ENCODE peak calls at places on chromosomes 1 and 21, in five cellular contexts. R, D, T, B and U are unnamed samples.

GRCh38 chr1:159600894-159601293 is 13.3 kb downstream of the APCS start:
- DNase-seq in R (no peak), D (no peak), T (no peak), B (no peak), U (no peak)

GRCh38 chr1:90370696-90371095 is 346.4 kb downstream of the BARHL2 start:
- DNase-seq in R (no peak), D (no peak), T (no peak), B (no peak), U (no peak)

GRCh38 chr1:11394592-11395229 is 84.2 kb upstream of the DISP3 start:
- DNase-seq in R (no peak), D (no peak), T (no peak), B (no peak), U (no peak)

GRCh38 chr1:55064071-55064581 is 24.8 kb downstream of the PCSK9 start:
- DNase-seq in R (no peak), D (peak; percentile 40), T (no peak), B (no peak), U (no peak)

GRCh38 chr1:9198538-9199361 is 35.8 kb upstream of the H6PD start:
- DNase-seq in R (peak; percentile 63), D (no peak), T (no peak), B (no peak), U (no peak)

GRCh38 chr21:26966978-26967913 is at the start of gene ADAMTS5:
- DNase-seq in R (peak; percentile 58), D (no peak), T (no peak), B (peak; percentile 71), U (no peak)

GRCh38 chr1:226888021-226888420 is 17.6 kb downstream of the PSEN2 start:
- DNase-seq in R (no peak), D (no peak), T (no peak), B (no peak), U (no peak)

GRCh38 chr1:109912873-109913272 is 2.2 kb downstream of the CSF1 start:
- DNase-seq in R (no peak), D (no peak), T (no peak), B (no peak), U (no peak)

GRCh38 chr1:164781980-164782379 is 223.0 kb downstream of the PBX1 start:
- DNase-seq in R (no peak), D (no peak), T (no peak), B (no peak), U (no peak)

GRCh38 chr21:41706678-41707077 is 60.2 kb downstream of the RIPK4 start:
- DNase-seq in R (no peak), D (no peak), T (no peak), B (no peak), U (no peak)

GRCh38 chr1:76764638-76765572 is 102.4 kb upstream of the ST6GALNAC5 start:
- DNase-seq in R (no peak), D (no peak), T (no peak), B (no peak), U (no peak)

GRCh38 chr1:28246427-28246832 is 10.5 kb downstream of the ATP5IF1 start:
- DNase-seq in R (no peak), D (no peak), T (no peak), B (no peak), U (no peak)

GRCh38 chr1:241998412-241998921 is 431 bp downstream of the MAP1LC3C start:
- DNase-seq in R (peak; percentile 64), D (no peak), T (peak; percentile 25), B (peak; percentile 81), U (no peak)